ENCODE peak calls at places on chromosomes 1 and 21, in seven cellular contexts. H is cardiac muscle cell; G is lung; E is neural progenitor cell; P is OCI-LY7; S is CD8-positive, alpha-beta T cell; D is PC-9. N is an unnamed sample.

GRCh38 chr1:198794498-198794897 is 155.7 kb downstream of the PTPRC start:
- DNase-seq in S (no peak), P (no peak), H (peak), G (no peak), D (no peak), E (no peak), N (no peak)

GRCh38 chr1:214676747-214677146 is 73.8 kb downstream of the CENPF start:
- DNase-seq in S (no peak), P (no peak), G (no peak), D (no peak), H (no peak), E (no peak), N (no peak)

GRCh38 chr1:234610061-234610581 is at the start of gene IRF2BP2:
- DNase-seq in H (peak), G (peak), E (peak), P (peak), D (peak), S (peak), N (peak)

GRCh38 chr1:241695454-241696171 is 43.5 kb downstream of the WDR64 start:
- DNase-seq in E (no peak), S (no peak), H (no peak), P (no peak), D (no peak), G (no peak), N (no peak)

GRCh38 chr1:227889863-227890405 is 57.8 kb downstream of the WNT9A start:
- DNase-seq in S (peak), E (no peak), G (no peak), D (no peak), H (no peak), P (no peak), N (peak)

GRCh38 chr1:85027242-85027983 is 20.9 kb downstream of the MCOLN3 start:
- DNase-seq in D (no peak), S (peak), G (no peak), H (peak), P (peak), E (peak), N (no peak)

GRCh38 chr1:226628624-226629155 is 80.1 kb downstream of the STUM start:
- DNase-seq in H (no peak), D (no peak), S (no peak), G (no peak), P (no peak), E (no peak), N (no peak)

GRCh38 chr1:150688786-150689185 is 8.2 kb downstream of the GOLPH3L start:
- DNase-seq in P (no peak), E (no peak), H (no peak), D (no peak), G (no peak), S (no peak), N (no peak)

GRCh38 chr21:34707876-34708325 is 39.1 kb downstream of the CLIC6 start:
- DNase-seq in P (peak), E (no peak), D (no peak), H (no peak), S (peak), G (no peak), N (no peak)

GRCh38 chr1:201542166-201543045 is 3.5 kb downstream of the NAV1 start:
- DNase-seq in H (peak), P (no peak), D (no peak), S (no peak), G (no peak), E (no peak), N (no peak)

GRCh38 chr1:165893507-165893906 is 66.1 kb downstream of the UCK2 start:
- DNase-seq in H (no peak), P (no peak), E (no peak), G (no peak), D (no peak), S (no peak), N (no peak)

GRCh38 chr1:118927826-118928225 is 60.3 kb downstream of the TBX15 start:
- DNase-seq in D (no peak), H (no peak), E (no peak), S (no peak), G (no peak), P (no peak), N (no peak)

DNA sequence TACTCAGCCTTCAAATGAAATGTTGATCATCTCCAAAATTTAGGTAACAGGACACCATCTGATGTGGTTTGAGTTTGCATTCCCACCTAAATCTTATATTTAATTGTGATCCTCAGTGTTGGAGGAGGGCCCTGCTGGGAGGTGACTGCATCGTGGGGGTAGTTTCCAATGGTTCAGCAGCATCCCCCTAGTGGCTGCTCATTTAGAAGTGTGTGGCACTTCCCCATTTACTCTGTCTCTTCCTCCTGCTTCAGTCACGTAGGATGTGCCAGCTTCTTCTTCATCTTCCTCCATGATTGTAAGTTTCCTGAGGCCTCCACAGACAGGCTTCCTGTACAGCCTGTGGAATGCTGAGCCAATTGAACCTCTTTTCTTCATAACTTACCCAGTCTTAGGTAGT is 731.2 kb downstream of the USP25 start:
- DNase-seq in S (no peak), E (no peak), H (no peak), P (no peak), D (no peak), G (no peak), N (no peak)
- TF ChIP-seq CTCF in S (no peak), E (peak), H (no peak), P (peak), D (no peak), G (no peak), N (no peak)

DNA sequence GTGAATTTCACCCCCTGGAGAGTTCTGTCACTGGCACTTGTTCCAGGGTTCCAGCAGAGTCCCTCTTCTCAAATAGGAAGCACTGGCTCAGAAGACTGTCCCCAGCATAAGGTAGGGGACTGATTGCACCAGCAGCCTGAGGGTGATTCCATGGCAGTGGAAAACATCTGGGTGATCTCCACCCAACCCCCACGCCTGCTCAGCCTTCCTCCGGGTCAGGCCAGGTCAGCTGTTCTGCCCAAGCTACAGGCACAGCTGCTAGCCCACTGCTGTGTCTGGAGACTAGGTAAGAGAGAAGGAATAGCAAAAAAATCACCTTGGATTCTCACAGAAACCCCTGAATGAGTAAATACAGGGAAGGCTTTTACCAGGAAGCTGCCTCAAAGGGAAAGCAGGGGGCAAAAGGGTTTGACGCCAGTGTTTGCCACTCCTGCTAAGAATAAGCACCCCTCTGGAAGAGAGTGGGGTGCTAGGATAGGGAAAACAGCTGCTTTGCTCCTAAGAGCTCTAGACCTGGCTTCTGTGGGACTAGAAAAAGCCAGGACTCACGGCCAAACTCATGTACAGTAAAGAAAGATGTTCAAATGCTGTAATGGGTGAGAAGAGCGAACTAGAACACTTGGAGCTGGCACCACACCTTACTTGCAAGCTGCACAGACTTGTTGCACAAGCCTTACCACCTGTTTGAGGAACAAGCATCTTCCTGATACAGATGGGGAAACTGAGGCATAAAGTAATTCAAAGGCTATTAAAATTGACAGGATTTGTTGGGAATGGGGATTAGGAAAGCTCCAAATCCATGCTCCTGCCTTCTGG is 1.0 kb upstream of the DENND2D start:
- DNase-seq in P (no peak), S (no peak), H (no peak), E (no peak), G (no peak), D (no peak), N (no peak)
- H3K4me3 ChIP-seq in P (no peak), S (peak), H (no peak), E (no peak), G (no peak), D (peak), N (no peak)

DNA sequence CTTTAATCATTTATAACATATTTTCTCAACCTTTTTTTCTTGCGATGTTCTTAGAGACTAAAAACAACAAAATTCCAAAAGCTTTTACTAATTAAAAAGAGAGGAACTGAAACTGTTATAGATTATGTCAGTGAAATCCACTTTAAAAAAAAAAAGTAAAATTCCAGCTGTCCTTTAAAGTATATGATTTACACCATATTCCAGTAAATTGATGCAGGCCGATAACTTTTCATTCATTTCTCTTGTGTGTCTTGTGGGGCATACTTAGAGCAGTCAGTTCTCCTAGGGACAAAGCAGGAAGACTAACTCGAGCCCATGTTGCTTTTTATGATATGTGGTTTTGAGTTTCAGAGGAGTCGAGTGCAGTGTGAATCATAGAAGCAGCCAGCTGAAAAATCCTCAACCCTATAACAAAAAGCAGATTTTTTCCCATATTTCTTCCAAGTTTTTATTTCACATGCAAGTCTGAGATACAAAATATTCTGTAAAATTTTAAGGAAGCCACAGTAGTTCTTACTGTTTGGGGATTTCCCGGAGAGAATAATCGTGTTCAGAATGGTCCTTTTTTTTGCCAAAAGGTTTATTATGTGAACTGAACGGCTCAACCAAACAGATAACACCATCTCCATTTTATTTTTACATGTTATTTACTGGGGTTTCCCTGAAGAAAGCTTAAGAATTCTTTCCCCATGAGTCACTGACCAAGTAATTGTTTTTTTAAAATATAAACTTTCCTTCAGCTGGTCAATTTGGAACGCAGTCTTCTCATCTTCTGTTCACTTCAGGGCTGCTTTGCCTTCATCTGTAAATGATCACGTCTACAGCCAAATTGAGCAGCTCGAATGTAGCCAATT is 77.0 kb upstream of the C1orf105 start:
- DNase-seq in P (no peak), G (no peak), H (peak), E (no peak), D (peak), S (no peak), N (no peak)
- H3K27ac ChIP-seq in P (no peak), G (no peak), H (no peak), E (no peak), D (peak), S (no peak), N (peak)

GRCh38 chr21:41980561-41980960 is 26.7 kb upstream of the C2CD2 start:
- DNase-seq in H (no peak), G (no peak), E (no peak), D (no peak), S (no peak), P (no peak), N (no peak)
- TF ChIP-seq CTCF in H (no peak), G (no peak), E (no peak), D (no peak), S (no peak), P (no peak), N (no peak)

DNA sequence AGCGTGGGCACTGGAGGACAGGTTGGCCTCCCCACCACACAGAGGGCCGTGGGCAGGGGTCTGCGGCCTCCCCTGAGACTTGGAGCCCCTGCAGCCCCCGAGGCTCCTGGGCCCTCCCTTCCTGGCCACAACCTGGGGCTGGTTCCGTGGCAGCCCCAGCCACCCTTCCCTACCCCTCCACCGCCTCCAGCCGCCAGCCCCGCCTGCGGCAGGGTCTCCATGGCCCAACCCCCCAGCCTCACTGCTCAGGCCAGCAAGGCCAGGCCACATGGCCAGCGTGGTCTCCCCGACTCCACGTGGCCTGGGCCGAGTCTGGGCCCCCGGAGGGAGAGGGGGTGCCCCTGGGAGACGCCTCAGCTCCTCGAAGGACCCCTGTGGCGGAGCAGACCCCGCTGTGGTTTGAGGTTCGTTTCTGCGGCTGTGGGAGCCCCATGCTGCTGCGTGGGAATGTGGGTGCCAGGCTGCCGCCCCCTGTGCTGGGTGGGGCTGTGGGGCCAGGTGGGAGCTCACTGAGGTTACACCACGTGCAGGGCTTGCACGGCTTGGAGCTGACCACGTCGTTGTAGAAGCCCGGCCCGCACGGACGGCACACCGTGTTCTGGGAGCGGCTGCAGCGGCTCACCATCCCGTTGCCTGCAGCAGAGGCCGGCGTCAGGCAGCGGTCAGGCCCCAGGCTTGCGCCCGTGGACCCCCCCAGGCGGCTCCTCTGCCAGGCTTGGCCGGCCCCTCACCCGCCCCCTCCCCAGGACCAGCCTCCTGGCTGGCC is 617 bp downstream of the TNFRSF4 start:
- DNase-seq in E (no peak), D (no peak), P (no peak), H (no peak), G (no peak), S (peak), N (no peak)
- H3K4me3 ChIP-seq in E (no peak), D (no peak), P (no peak), H (no peak), G (peak), S (peak), N (no peak)

GRCh38 chr1:163195728-163196448 is 6.8 kb downstream of the RGS5 start:
- DNase-seq in S (no peak), G (no peak), E (no peak), H (peak), P (no peak), D (no peak), N (no peak)

GRCh38 chr1:163191301-163191700 is 11.4 kb downstream of the RGS5 start:
- DNase-seq in P (peak), G (no peak), D (no peak), E (no peak), H (no peak), S (no peak), N (no peak)

GRCh38 chr1:163197022-163197421 is 5.7 kb downstream of the RGS5 start:
- DNase-seq in G (no peak), S (no peak), D (no peak), E (no peak), H (peak), P (no peak), N (no peak)

GRCh38 chr1:163201906-163202305 is 810 bp downstream of the RGS5 start:
- DNase-seq in P (no peak), E (no peak), H (no peak), D (no peak), S (no peak), G (no peak), N (no peak)

GRCh38 chr1:163196449-163196787 is 6.3 kb downstream of the RGS5 start:
- DNase-seq in G (no peak), P (no peak), D (no peak), H (peak), S (no peak), E (no peak), N (no peak)
- H3K27ac ChIP-seq in G (no peak), P (no peak), D (no peak), H (peak), S (no peak), E (no peak), N (no peak)

GRCh38 chr1:55534565-55535091 is 319.5 kb upstream of the USP24 start:
- DNase-seq in P (no peak), G (no peak), E (no peak), H (no peak), S (no peak), D (peak), N (no peak)
- TF ChIP-seq CTCF in P (no peak), G (no peak), E (no peak), H (no peak), S (no peak), D (no peak), N (no peak)

GRCh38 chr21:41322496-41323382 is 6.1 kb downstream of the FAM3B start:
- DNase-seq in G (no peak), E (no peak), D (no peak), S (no peak), H (no peak), P (no peak), N (no peak)
- H3K4me3 ChIP-seq in G (no peak), E (no peak), D (no peak), S (no peak), H (no peak), P (no peak), N (no peak)

DNA sequence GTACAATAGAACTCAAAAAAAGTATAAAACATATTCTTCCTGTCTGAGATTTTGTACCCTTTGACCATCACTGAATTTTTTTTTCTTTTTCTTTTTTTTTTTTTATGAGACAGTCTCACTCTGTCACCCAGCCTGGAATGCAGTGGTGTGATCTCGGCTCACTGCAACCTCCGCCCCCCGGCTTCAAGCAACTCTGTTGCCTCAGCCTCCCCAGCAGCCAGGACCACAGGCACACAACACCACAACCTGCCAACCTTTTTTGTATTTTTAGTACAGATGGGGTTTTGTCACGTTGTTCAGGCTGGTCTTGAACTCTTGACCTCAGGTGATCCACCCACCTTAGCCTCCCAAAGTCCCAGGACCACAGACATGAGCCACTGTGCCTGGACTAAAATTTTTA is 10.4 kb downstream of the SDCCAG8 start:
- DNase-seq in G (no peak), D (no peak), E (no peak), P (no peak), S (no peak), H (no peak), N (no peak)
- H3K27ac ChIP-seq in G (no peak), D (no peak), E (no peak), P (no peak), S (no peak), H (no peak), N (no peak)

GRCh38 chr1:233025156-233025555 is 74.7 kb downstream of the NTPCR start:
- DNase-seq in G (no peak), S (no peak), P (peak), H (peak), E (peak), D (no peak), N (no peak)
- TF ChIP-seq CTCF in G (peak), S (no peak), P (peak), H (peak), E (peak), D (no peak), N (peak)